ENCODE peak calls at places on chromosomes 6 and 20, in six cellular contexts. One of them, this sample, is unnamed.
A peak's percentile ranks its signal among the peaks of the same experiment; 100 is the strongest.

GRCh38 chr6:159487636-159488035 is 205.4 kb downstream of the SOD2 start:
- DNase-seq in Panc1: no peak
- DNase-seq in sigmoid colon: no peak
- DNase-seq in K562: no peak
- DNase-seq in upper lobe of left lung: no peak
- DNase-seq in HL-60: no peak
- DNase-seq in this sample: no peak

GRCh38 chr6:138028893-138029292 is 78.3 kb downstream of the PERP start:
- DNase-seq in upper lobe of left lung: no peak
- DNase-seq in K562: no peak
- DNase-seq in HL-60: no peak
- DNase-seq in sigmoid colon: no peak
- DNase-seq in Panc1: no peak
- DNase-seq in this sample: no peak

GRCh38 chr20:57736738-57737347 is 27.0 kb upstream of the PMEPA1 start:
- DNase-seq in K562: no peak
- DNase-seq in Panc1: no peak
- DNase-seq in sigmoid colon: peak; percentile 32
- DNase-seq in upper lobe of left lung: no peak
- DNase-seq in HL-60: no peak
- DNase-seq in this sample: no peak

GRCh38 chr6:127200114-127200513 is 66.5 kb upstream of the RNF146 start:
- DNase-seq in K562: no peak
- DNase-seq in HL-60: no peak
- DNase-seq in Panc1: no peak
- DNase-seq in upper lobe of left lung: peak; percentile 25
- DNase-seq in sigmoid colon: no peak
- DNase-seq in this sample: no peak

GRCh38 chr6:52900536-52900935 is 9.0 kb downstream of the GSTA3 start:
- DNase-seq in upper lobe of left lung: no peak
- DNase-seq in sigmoid colon: no peak
- DNase-seq in Panc1: no peak
- DNase-seq in K562: no peak
- DNase-seq in HL-60: no peak
- DNase-seq in this sample: no peak

GRCh38 chr6:157410088-157410487 is 29.1 kb downstream of the ZDHHC14 start:
- DNase-seq in HL-60: no peak
- DNase-seq in sigmoid colon: no peak
- DNase-seq in K562: no peak
- DNase-seq in upper lobe of left lung: no peak
- DNase-seq in Panc1: no peak
- DNase-seq in this sample: no peak

GRCh38 chr20:112396-112795 is 24.9 kb downstream of the DEFB125 start:
- DNase-seq in upper lobe of left lung: no peak
- DNase-seq in HL-60: no peak
- DNase-seq in sigmoid colon: no peak
- DNase-seq in K562: no peak
- DNase-seq in Panc1: no peak
- DNase-seq in this sample: no peak

GRCh38 chr20:34535301-34535840 is 19.1 kb downstream of the DYNLRB1 start:
- DNase-seq in HL-60: no peak
- DNase-seq in upper lobe of left lung: no peak
- DNase-seq in Panc1: no peak
- DNase-seq in K562: no peak
- DNase-seq in sigmoid colon: peak; percentile 26
- DNase-seq in this sample: no peak

GRCh38 chr6:19723533-19723932 is 113.6 kb upstream of the ID4 start:
- DNase-seq in K562: no peak
- DNase-seq in sigmoid colon: no peak
- DNase-seq in HL-60: no peak
- DNase-seq in Panc1: no peak
- DNase-seq in upper lobe of left lung: no peak
- DNase-seq in this sample: no peak

GRCh38 chr20:54255157-54255556 is 47.3 kb downstream of the PFDN4 start:
- DNase-seq in sigmoid colon: no peak
- DNase-seq in upper lobe of left lung: no peak
- DNase-seq in Panc1: no peak
- DNase-seq in K562: no peak
- DNase-seq in HL-60: no peak
- DNase-seq in this sample: no peak

GRCh38 chr6:107491791-107492674 is 2.1 kb downstream of the SOBP start:
- DNase-seq in sigmoid colon: no peak
- DNase-seq in HL-60: peak; percentile 35
- DNase-seq in Panc1: no peak
- DNase-seq in upper lobe of left lung: no peak
- DNase-seq in K562: no peak
- DNase-seq in this sample: no peak

GRCh38 chr6:84357631-84358030 is 130.2 kb upstream of the CEP162 start:
- DNase-seq in upper lobe of left lung: no peak
- DNase-seq in K562: no peak
- DNase-seq in Panc1: no peak
- DNase-seq in sigmoid colon: no peak
- DNase-seq in HL-60: no peak
- DNase-seq in this sample: no peak

GRCh38 chr20:3749689-3750639 is 17.5 kb downstream of the HSPA12B start:
- DNase-seq in K562: peak; percentile 73
- DNase-seq in upper lobe of left lung: peak; percentile 91
- DNase-seq in sigmoid colon: peak; percentile 66
- DNase-seq in HL-60: no peak
- DNase-seq in Panc1: no peak
- DNase-seq in this sample: peak; percentile 62

GRCh38 chr6:152583888-152584287 is 53.3 kb downstream of the SYNE1 start:
- DNase-seq in K562: no peak
- DNase-seq in sigmoid colon: no peak
- DNase-seq in HL-60: no peak
- DNase-seq in upper lobe of left lung: no peak
- DNase-seq in Panc1: no peak
- DNase-seq in this sample: no peak

GRCh38 chr6:108168026-108168463 is 2.2 kb downstream of the NR2E1 start:
- DNase-seq in Panc1: no peak
- DNase-seq in sigmoid colon: no peak
- DNase-seq in HL-60: no peak
- DNase-seq in upper lobe of left lung: no peak
- DNase-seq in K562: no peak
- DNase-seq in this sample: no peak

GRCh38 chr6:129598244-129599187 is 111.5 kb downstream of the ARHGAP18 start:
- DNase-seq in Panc1: peak; percentile 63
- DNase-seq in upper lobe of left lung: no peak
- DNase-seq in HL-60: no peak
- DNase-seq in sigmoid colon: no peak
- DNase-seq in K562: peak; percentile 53
- DNase-seq in this sample: no peak

GRCh38 chr6:159693894-159694545 is 979 bp upstream of the SOD2 start:
- DNase-seq in Panc1: no peak
- DNase-seq in sigmoid colon: peak; percentile 85
- DNase-seq in HL-60: peak; percentile 81
- DNase-seq in upper lobe of left lung: no peak
- DNase-seq in K562: peak; percentile 35
- DNase-seq in this sample: no peak

GRCh38 chr20:19737025-19737424 is 21.0 kb upstream of the RIN2 start:
- DNase-seq in upper lobe of left lung: no peak
- DNase-seq in K562: no peak
- DNase-seq in HL-60: peak; percentile 91
- DNase-seq in sigmoid colon: no peak
- DNase-seq in Panc1: peak; percentile 56
- DNase-seq in this sample: no peak

GRCh38 chr6:94089915-94090314 is 670.6 kb upstream of the EPHA7 start:
- DNase-seq in sigmoid colon: no peak
- DNase-seq in K562: no peak
- DNase-seq in upper lobe of left lung: no peak
- DNase-seq in HL-60: no peak
- DNase-seq in Panc1: no peak
- DNase-seq in this sample: no peak

GRCh38 chr20:39117486-39117885 is 155.3 kb downstream of the DHX35 start:
- DNase-seq in HL-60: peak; percentile 22
- DNase-seq in sigmoid colon: no peak
- DNase-seq in Panc1: no peak
- DNase-seq in upper lobe of left lung: no peak
- DNase-seq in K562: no peak
- DNase-seq in this sample: no peak

GRCh38 chr20:59145926-59146800 is 17.5 kb upstream of the ZNF831 start:
- DNase-seq in upper lobe of left lung: peak; percentile 49
- DNase-seq in Panc1: no peak
- DNase-seq in K562: no peak
- DNase-seq in HL-60: no peak
- DNase-seq in sigmoid colon: no peak
- DNase-seq in this sample: peak; percentile 34

GRCh38 chr20:36262440-36262839 is 26.2 kb downstream of the AAR2 start:
- DNase-seq in HL-60: no peak
- DNase-seq in Panc1: no peak
- DNase-seq in upper lobe of left lung: no peak
- DNase-seq in K562: no peak
- DNase-seq in sigmoid colon: peak; percentile 49
- DNase-seq in this sample: no peak

GRCh38 chr6:16723833-16724232 is 37.4 kb downstream of the ATXN1 start:
- DNase-seq in HL-60: no peak
- DNase-seq in Panc1: peak; percentile 78
- DNase-seq in sigmoid colon: no peak
- DNase-seq in K562: no peak
- DNase-seq in upper lobe of left lung: no peak
- DNase-seq in this sample: no peak

GRCh38 chr6:107668826-107669474 is 155.2 kb downstream of the SCML4 start:
- DNase-seq in HL-60: no peak
- DNase-seq in Panc1: no peak
- DNase-seq in K562: no peak
- DNase-seq in upper lobe of left lung: peak; percentile 61
- DNase-seq in sigmoid colon: no peak
- DNase-seq in this sample: peak; percentile 66

GRCh38 chr20:14948416-14948815 is 611.0 kb upstream of the FLRT3 start:
- DNase-seq in K562: no peak
- DNase-seq in HL-60: no peak
- DNase-seq in upper lobe of left lung: no peak
- DNase-seq in Panc1: no peak
- DNase-seq in sigmoid colon: no peak
- DNase-seq in this sample: no peak

GRCh38 chr6:85449388-85449817 is 480 bp upstream of the NT5E start:
- DNase-seq in K562: no peak
- DNase-seq in upper lobe of left lung: no peak
- DNase-seq in sigmoid colon: peak; percentile 75
- DNase-seq in Panc1: no peak
- DNase-seq in HL-60: no peak
- DNase-seq in this sample: peak; percentile 50

DNA sequence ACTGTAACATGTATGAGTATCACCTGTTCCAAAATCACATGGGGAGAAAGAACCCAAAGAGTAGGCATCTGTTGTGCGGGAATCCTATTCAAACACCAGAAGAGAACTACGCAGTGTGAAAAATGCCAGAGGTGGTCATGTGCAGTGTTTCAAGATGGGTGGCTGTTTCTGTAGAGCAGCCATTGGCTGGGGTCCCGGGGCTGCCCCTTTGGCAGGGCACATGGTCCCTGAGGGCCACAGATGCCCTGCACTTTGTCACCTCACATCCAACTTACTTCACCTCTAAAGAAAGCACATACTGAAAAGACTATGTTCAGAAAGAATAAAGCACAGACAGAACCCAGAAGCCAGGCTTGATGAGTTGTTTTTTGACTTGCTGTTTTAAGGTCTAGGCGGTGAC is 12.3 kb downstream of the MTCH1 start:
- DNase-seq in HL-60: no peak
- DNase-seq in upper lobe of left lung: no peak
- DNase-seq in sigmoid colon: no peak
- DNase-seq in K562: no peak
- DNase-seq in Panc1: no peak
- DNase-seq in this sample: no peak
- TF ChIP-seq POLR2AphosphoS5 in HL-60: no peak
- TF ChIP-seq POLR2AphosphoS5 in upper lobe of left lung: no peak
- TF ChIP-seq POLR2AphosphoS5 in sigmoid colon: no peak
- TF ChIP-seq POLR2AphosphoS5 in K562: no peak
- TF ChIP-seq POLR2AphosphoS5 in Panc1: no peak
- TF ChIP-seq POLR2AphosphoS5 in this sample: no peak

GRCh38 chr6:109949281-109950065 is 28.6 kb upstream of the GPR6 start:
- DNase-seq in upper lobe of left lung: peak; percentile 66
- DNase-seq in K562: no peak
- DNase-seq in HL-60: no peak
- DNase-seq in Panc1: no peak
- DNase-seq in sigmoid colon: no peak
- DNase-seq in this sample: no peak
- TF ChIP-seq POLR2AphosphoS5 in upper lobe of left lung: no peak
- TF ChIP-seq POLR2AphosphoS5 in K562: no peak
- TF ChIP-seq POLR2AphosphoS5 in HL-60: no peak
- TF ChIP-seq POLR2AphosphoS5 in Panc1: no peak
- TF ChIP-seq POLR2AphosphoS5 in sigmoid colon: no peak
- TF ChIP-seq POLR2AphosphoS5 in this sample: no peak

GRCh38 chr20:6686171-6686570 is 81.3 kb upstream of the BMP2 start:
- DNase-seq in sigmoid colon: no peak
- DNase-seq in upper lobe of left lung: no peak
- DNase-seq in Panc1: no peak
- DNase-seq in HL-60: no peak
- DNase-seq in K562: no peak
- DNase-seq in this sample: no peak

GRCh38 chr20:6680854-6681253 is 86.6 kb upstream of the BMP2 start:
- DNase-seq in Panc1: no peak
- DNase-seq in upper lobe of left lung: no peak
- DNase-seq in K562: no peak
- DNase-seq in sigmoid colon: no peak
- DNase-seq in HL-60: no peak
- DNase-seq in this sample: no peak

GRCh38 chr20:6689339-6689973 is 78.0 kb upstream of the BMP2 start:
- DNase-seq in HL-60: no peak
- DNase-seq in sigmoid colon: no peak
- DNase-seq in upper lobe of left lung: no peak
- DNase-seq in Panc1: no peak
- DNase-seq in K562: no peak
- DNase-seq in this sample: no peak

GRCh38 chr20:6683346-6683977 is 84.0 kb upstream of the BMP2 start:
- DNase-seq in HL-60: no peak
- DNase-seq in upper lobe of left lung: no peak
- DNase-seq in Panc1: no peak
- DNase-seq in K562: no peak
- DNase-seq in sigmoid colon: no peak
- DNase-seq in this sample: no peak

GRCh38 chr20:6685181-6685582 is 82.3 kb upstream of the BMP2 start:
- DNase-seq in Panc1: peak; percentile 47
- DNase-seq in sigmoid colon: no peak
- DNase-seq in HL-60: no peak
- DNase-seq in K562: no peak
- DNase-seq in upper lobe of left lung: no peak
- DNase-seq in this sample: no peak
- TF ChIP-seq POLR2AphosphoS5 in Panc1: no peak
- TF ChIP-seq POLR2AphosphoS5 in sigmoid colon: no peak
- TF ChIP-seq POLR2AphosphoS5 in HL-60: no peak
- TF ChIP-seq POLR2AphosphoS5 in K562: no peak
- TF ChIP-seq POLR2AphosphoS5 in upper lobe of left lung: no peak
- TF ChIP-seq POLR2AphosphoS5 in this sample: no peak

DNA sequence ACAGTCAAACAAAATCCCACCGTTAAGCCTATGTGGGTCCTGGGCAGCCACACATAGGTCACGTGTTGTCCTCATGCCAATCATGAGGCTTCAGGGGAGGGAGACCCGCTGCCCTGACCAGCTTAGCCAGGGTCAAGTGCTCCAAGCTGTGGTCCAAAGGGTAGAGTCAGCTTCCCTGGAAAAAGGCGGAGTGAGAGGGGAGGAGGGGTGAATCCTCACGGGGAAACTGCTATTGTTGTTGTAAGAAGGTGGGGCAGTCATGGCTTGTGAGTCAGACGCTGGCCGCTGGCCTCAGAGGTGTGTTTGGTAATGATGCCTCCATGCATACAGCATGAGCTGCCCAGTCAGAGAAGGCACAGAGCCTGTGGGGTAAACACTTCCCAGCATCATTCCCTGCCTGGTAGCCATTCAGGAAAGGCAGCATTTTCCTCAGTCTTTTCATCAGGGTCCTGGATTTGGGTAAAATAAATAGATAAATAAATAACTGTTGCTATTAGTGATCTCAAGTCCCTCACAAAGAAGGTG is 8.7 kb downstream of the CST3 start:
- DNase-seq in Panc1: peak; percentile 56
- DNase-seq in sigmoid colon: no peak
- DNase-seq in K562: no peak
- DNase-seq in HL-60: no peak
- DNase-seq in upper lobe of left lung: no peak
- DNase-seq in this sample: no peak
- TF ChIP-seq POLR2AphosphoS5 in Panc1: no peak
- TF ChIP-seq POLR2AphosphoS5 in sigmoid colon: no peak
- TF ChIP-seq POLR2AphosphoS5 in K562: no peak
- TF ChIP-seq POLR2AphosphoS5 in HL-60: no peak
- TF ChIP-seq POLR2AphosphoS5 in upper lobe of left lung: no peak
- TF ChIP-seq POLR2AphosphoS5 in this sample: no peak

This sample was measured in GM12892.